ENCODE peak calls at places on chromosomes 12 and 14, in five cellular contexts. One of them, this sample, is unnamed.

GRCh38 chr12:94676922-94677321 is 26.6 kb upstream of the TMCC3 start:
- DNase-seq in cardiac fibroblast: no peak
- DNase-seq in GM20000: no peak
- DNase-seq in fibroblast of pulmonary artery: no peak
- DNase-seq in CD4-positive, alpha-beta T cell: no peak
- DNase-seq in this sample: no peak

GRCh38 chr14:31139301-31139847 is 68.2 kb downstream of the HECTD1 start:
- DNase-seq in cardiac fibroblast: no peak
- DNase-seq in GM20000: no peak
- DNase-seq in fibroblast of pulmonary artery: no peak
- DNase-seq in CD4-positive, alpha-beta T cell: no peak
- DNase-seq in this sample: no peak

GRCh38 chr12:115543269-115543668 is 734.2 kb downstream of the MED13L start:
- DNase-seq in cardiac fibroblast: no peak
- DNase-seq in GM20000: no peak
- DNase-seq in fibroblast of pulmonary artery: no peak
- DNase-seq in CD4-positive, alpha-beta T cell: no peak
- DNase-seq in this sample: no peak

GRCh38 chr14:75428230-75429104 is 645 bp downstream of the JDP2 start:
- DNase-seq in cardiac fibroblast: peak
- DNase-seq in GM20000: peak
- DNase-seq in fibroblast of pulmonary artery: peak
- DNase-seq in CD4-positive, alpha-beta T cell: no peak
- DNase-seq in this sample: no peak

GRCh38 chr12:48021485-48022179 is 17.4 kb upstream of the COL2A1 start:
- DNase-seq in cardiac fibroblast: no peak
- DNase-seq in GM20000: no peak
- DNase-seq in fibroblast of pulmonary artery: no peak
- DNase-seq in CD4-positive, alpha-beta T cell: no peak
- DNase-seq in this sample: no peak

GRCh38 chr12:113234483-113234882 is 13.2 kb downstream of the TPCN1 start:
- DNase-seq in cardiac fibroblast: no peak
- DNase-seq in GM20000: no peak
- DNase-seq in fibroblast of pulmonary artery: no peak
- DNase-seq in CD4-positive, alpha-beta T cell: no peak
- DNase-seq in this sample: no peak

GRCh38 chr12:42017036-42017435 is 127.6 kb downstream of the GXYLT1 start:
- DNase-seq in cardiac fibroblast: no peak
- DNase-seq in GM20000: no peak
- DNase-seq in fibroblast of pulmonary artery: no peak
- DNase-seq in CD4-positive, alpha-beta T cell: no peak
- DNase-seq in this sample: no peak

GRCh38 chr12:122201381-122201780 is 2.1 kb upstream of the B3GNT4 start:
- DNase-seq in cardiac fibroblast: no peak
- DNase-seq in GM20000: no peak
- DNase-seq in fibroblast of pulmonary artery: no peak
- DNase-seq in CD4-positive, alpha-beta T cell: no peak
- DNase-seq in this sample: no peak

GRCh38 chr14:90836692-90837063 is 20.4 kb upstream of the TTC7B start:
- DNase-seq in cardiac fibroblast: no peak
- DNase-seq in GM20000: no peak
- DNase-seq in fibroblast of pulmonary artery: no peak
- DNase-seq in CD4-positive, alpha-beta T cell: no peak
- DNase-seq in this sample: no peak

GRCh38 chr12:108955225-108955835 is 65.5 kb downstream of the SVOP start:
- DNase-seq in cardiac fibroblast: peak
- DNase-seq in GM20000: no peak
- DNase-seq in fibroblast of pulmonary artery: peak
- DNase-seq in CD4-positive, alpha-beta T cell: no peak
- DNase-seq in this sample: no peak

GRCh38 chr12:124830306-124830705 is 33.4 kb downstream of the SCARB1 start:
- DNase-seq in cardiac fibroblast: no peak
- DNase-seq in GM20000: no peak
- DNase-seq in fibroblast of pulmonary artery: no peak
- DNase-seq in CD4-positive, alpha-beta T cell: no peak
- DNase-seq in this sample: no peak

GRCh38 chr12:98644433-98644711 is 216 bp downstream of the IKBIP start:
- DNase-seq in cardiac fibroblast: no peak
- DNase-seq in GM20000: peak
- DNase-seq in fibroblast of pulmonary artery: no peak
- DNase-seq in CD4-positive, alpha-beta T cell: peak
- DNase-seq in this sample: no peak

GRCh38 chr12:131116437-131117117 is 162.9 kb downstream of the ADGRD1 start:
- DNase-seq in cardiac fibroblast: peak
- DNase-seq in GM20000: no peak
- DNase-seq in fibroblast of pulmonary artery: peak
- DNase-seq in CD4-positive, alpha-beta T cell: no peak
- DNase-seq in this sample: no peak

GRCh38 chr12:59716049-59716448 is 120.2 kb downstream of the SLC16A7 start:
- DNase-seq in cardiac fibroblast: peak
- DNase-seq in GM20000: no peak
- DNase-seq in fibroblast of pulmonary artery: no peak
- DNase-seq in CD4-positive, alpha-beta T cell: no peak
- DNase-seq in this sample: no peak

GRCh38 chr12:122995503-122996187 is 15.2 kb downstream of the ARL6IP4 start:
- DNase-seq in cardiac fibroblast: no peak
- DNase-seq in GM20000: no peak
- DNase-seq in fibroblast of pulmonary artery: no peak
- DNase-seq in CD4-positive, alpha-beta T cell: no peak
- DNase-seq in this sample: no peak

GRCh38 chr12:132194056-132194455 is 49.8 kb downstream of the NOC4L start:
- DNase-seq in cardiac fibroblast: peak
- DNase-seq in GM20000: no peak
- DNase-seq in fibroblast of pulmonary artery: no peak
- DNase-seq in CD4-positive, alpha-beta T cell: no peak
- DNase-seq in this sample: no peak

DNA sequence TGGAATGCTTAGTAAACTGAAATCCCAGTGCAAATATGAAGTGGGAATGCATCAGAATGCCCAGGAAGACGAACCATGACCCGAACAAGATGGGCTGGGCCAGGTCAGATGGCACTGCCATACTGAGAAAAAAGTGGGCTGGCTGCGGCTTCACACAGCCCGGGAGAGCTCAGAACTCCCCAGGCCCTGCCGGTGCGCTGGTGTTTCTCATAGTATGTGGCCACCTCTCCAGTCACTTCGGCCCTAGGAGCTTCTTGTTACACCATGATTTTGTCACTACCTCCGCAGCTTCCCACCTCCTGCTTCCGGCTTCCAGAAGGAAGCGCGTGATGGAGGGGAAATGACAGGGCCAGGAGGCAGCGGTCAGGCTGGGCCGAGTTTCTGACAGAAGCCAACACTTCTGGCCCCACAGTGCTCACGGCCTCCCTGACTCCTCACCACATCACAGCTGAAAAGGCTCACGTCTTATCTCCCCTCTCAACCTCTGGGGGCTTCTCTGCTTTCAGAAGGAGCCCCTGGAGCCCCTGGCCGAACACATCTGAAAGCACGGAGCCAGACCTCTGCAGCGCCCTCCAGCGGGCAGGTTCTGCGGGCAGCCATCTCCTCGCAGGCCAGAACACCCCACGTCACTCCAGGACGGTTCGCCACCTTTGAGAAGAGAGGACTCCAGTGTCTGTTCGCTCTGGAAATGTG is 30.7 kb downstream of the DAD1 start:
- DNase-seq in cardiac fibroblast: no peak
- DNase-seq in GM20000: no peak
- DNase-seq in fibroblast of pulmonary artery: no peak
- DNase-seq in CD4-positive, alpha-beta T cell: no peak
- DNase-seq in this sample: no peak
- TF ChIP-seq CTCF in cardiac fibroblast: peak
- TF ChIP-seq CTCF in GM20000: no peak
- TF ChIP-seq CTCF in fibroblast of pulmonary artery: peak
- TF ChIP-seq CTCF in CD4-positive, alpha-beta T cell: peak
- TF ChIP-seq CTCF in this sample: no peak

GRCh38 chr12:79690156-79690605 is 583 bp downstream of the PAWR start:
- DNase-seq in cardiac fibroblast: no peak
- DNase-seq in GM20000: no peak
- DNase-seq in fibroblast of pulmonary artery: no peak
- DNase-seq in CD4-positive, alpha-beta T cell: no peak
- DNase-seq in this sample: peak
- TF ChIP-seq CTCF in cardiac fibroblast: no peak
- TF ChIP-seq CTCF in GM20000: no peak
- TF ChIP-seq CTCF in fibroblast of pulmonary artery: no peak
- TF ChIP-seq CTCF in CD4-positive, alpha-beta T cell: no peak
- TF ChIP-seq CTCF in this sample: no peak

GRCh38 chr12:9132008-9132535 is 16.4 kb upstream of the A2M start:
- DNase-seq in cardiac fibroblast: no peak
- DNase-seq in GM20000: no peak
- DNase-seq in fibroblast of pulmonary artery: no peak
- DNase-seq in CD4-positive, alpha-beta T cell: no peak
- DNase-seq in this sample: no peak

GRCh38 chr12:9133243-9133938 is 17.7 kb upstream of the A2M start:
- DNase-seq in cardiac fibroblast: no peak
- DNase-seq in GM20000: no peak
- DNase-seq in fibroblast of pulmonary artery: no peak
- DNase-seq in CD4-positive, alpha-beta T cell: no peak
- DNase-seq in this sample: no peak

GRCh38 chr12:9130244-9130643 is 14.5 kb upstream of the A2M start:
- DNase-seq in cardiac fibroblast: no peak
- DNase-seq in GM20000: no peak
- DNase-seq in fibroblast of pulmonary artery: no peak
- DNase-seq in CD4-positive, alpha-beta T cell: no peak
- DNase-seq in this sample: no peak

GRCh38 chr12:9135903-9136310 is 20.2 kb upstream of the A2M start:
- DNase-seq in cardiac fibroblast: no peak
- DNase-seq in GM20000: no peak
- DNase-seq in fibroblast of pulmonary artery: no peak
- DNase-seq in CD4-positive, alpha-beta T cell: no peak
- DNase-seq in this sample: no peak

GRCh38 chr12:9134981-9135628 is 19.4 kb upstream of the A2M start:
- DNase-seq in cardiac fibroblast: no peak
- DNase-seq in GM20000: peak
- DNase-seq in fibroblast of pulmonary artery: no peak
- DNase-seq in CD4-positive, alpha-beta T cell: no peak
- DNase-seq in this sample: no peak
- TF ChIP-seq CTCF in cardiac fibroblast: no peak
- TF ChIP-seq CTCF in GM20000: peak
- TF ChIP-seq CTCF in fibroblast of pulmonary artery: no peak
- TF ChIP-seq CTCF in CD4-positive, alpha-beta T cell: no peak
- TF ChIP-seq CTCF in this sample: no peak

DNA sequence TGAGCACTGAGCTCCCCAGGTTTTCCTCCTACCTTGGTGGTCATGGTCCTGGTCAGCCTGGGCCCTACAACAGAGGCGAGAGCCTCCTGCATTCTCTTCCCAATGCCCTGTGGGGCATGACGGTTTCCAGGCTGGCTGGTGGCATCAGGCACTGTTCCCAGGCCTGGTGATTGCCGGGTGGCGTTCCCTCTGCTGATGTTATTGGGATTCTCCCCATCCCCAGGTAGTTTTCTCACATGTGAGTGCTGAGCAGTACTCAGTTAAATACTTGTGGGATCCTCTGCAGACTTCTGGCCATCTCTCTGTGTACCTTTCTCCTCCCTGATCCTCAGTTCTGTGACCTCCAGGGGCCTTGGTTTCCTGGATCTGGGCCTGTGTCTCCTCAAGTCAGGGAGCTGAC is 15.8 kb downstream of the C1R start:
- DNase-seq in cardiac fibroblast: no peak
- DNase-seq in GM20000: no peak
- DNase-seq in fibroblast of pulmonary artery: no peak
- DNase-seq in CD4-positive, alpha-beta T cell: no peak
- DNase-seq in this sample: peak
- TF ChIP-seq CTCF in cardiac fibroblast: no peak
- TF ChIP-seq CTCF in GM20000: no peak
- TF ChIP-seq CTCF in fibroblast of pulmonary artery: no peak
- TF ChIP-seq CTCF in CD4-positive, alpha-beta T cell: no peak
- TF ChIP-seq CTCF in this sample: no peak